ENCODE peak calls at places on chromosomes 6 and 20, in four cellular contexts. I is tibial artery, Q is GM13976, A is tibial nerve. Y is an unnamed sample.

GRCh38 chr6:160424256-160424655 is 76.1 kb downstream of the SLC22A3 start:
- DNase-seq in I (no peak), Q (no peak), A (no peak), Y (no peak)

GRCh38 chr6:157644043-157644810 is 178.8 kb upstream of the SNX9 start:
- DNase-seq in I (peak; percentile 40), Q (no peak), A (no peak), Y (no peak)

GRCh38 chr6:8054276-8054675 is 9.9 kb downstream of the BLOC1S5 start:
- DNase-seq in I (no peak), Q (no peak), A (no peak), Y (no peak)

GRCh38 chr6:139698526-139699182 is 324.2 kb upstream of the CITED2 start:
- DNase-seq in I (peak; percentile 46), Q (no peak), A (peak; percentile 46), Y (no peak)

GRCh38 chr6:42113929-42114636 is 28.3 kb downstream of the C6orf132 start:
- DNase-seq in I (no peak), Q (no peak), A (no peak), Y (no peak)

GRCh38 chr6:133973109-133973971 is 20.3 kb downstream of the TBPL1 start:
- DNase-seq in I (no peak), Q (peak; percentile 54), A (no peak), Y (no peak)

GRCh38 chr6:43983632-43984031 is 143.6 kb downstream of the MRPL14 start:
- DNase-seq in I (peak; percentile 2), Q (no peak), A (no peak), Y (no peak)

GRCh38 chr20:31691646-31692275 is 30.9 kb downstream of the BCL2L1 start:
- DNase-seq in I (no peak), Q (peak; percentile 43), A (no peak), Y (no peak)

GRCh38 chr20:38633577-38634093 is 32.0 kb downstream of the ARHGAP40 start:
- DNase-seq in I (no peak), Q (peak; percentile 85), A (no peak), Y (peak; percentile 74)

GRCh38 chr6:116283191-116283590 is 3.5 kb upstream of the TSPYL1 start:
- DNase-seq in I (no peak), Q (no peak), A (no peak), Y (no peak)

GRCh38 chr6:81086931-81087330 is 665.5 kb downstream of the TENT5A start:
- DNase-seq in I (no peak), Q (no peak), A (no peak), Y (no peak)

GRCh38 chr6:100633096-100633766 is 168.5 kb upstream of the SIM1 start:
- DNase-seq in I (no peak), Q (no peak), A (no peak), Y (no peak)

GRCh38 chr20:60131375-60131774 is 173.2 kb downstream of the CDH26 start:
- DNase-seq in I (peak; percentile 36), Q (no peak), A (no peak), Y (no peak)

GRCh38 chr6:42846505-42846904 is 32.9 kb upstream of the RPL7L1 start:
- DNase-seq in I (no peak), Q (no peak), A (no peak), Y (no peak)

GRCh38 chr20:3654326-3655031 is 8.7 kb downstream of the GFRA4 start:
- DNase-seq in I (no peak), Q (no peak), A (no peak), Y (no peak)

GRCh38 chr6:118371955-118372354 is 176.1 kb upstream of the PLN start:
- DNase-seq in I (no peak), Q (no peak), A (no peak), Y (no peak)

GRCh38 chr20:50380697-50381040 is 129.5 kb upstream of the PTPN1 start:
- DNase-seq in I (no peak), Q (no peak), A (no peak), Y (no peak)

GRCh38 chr6:154923199-154923869 is 71.8 kb upstream of the TIAM2 start:
- DNase-seq in I (no peak), Q (no peak), A (no peak), Y (no peak)

GRCh38 chr6:71537717-71538116 is 249.1 kb downstream of the OGFRL1 start:
- DNase-seq in I (no peak), Q (no peak), A (no peak), Y (no peak)

GRCh38 chr6:143093290-143093689 is 32.6 kb downstream of the AIG1 start:
- DNase-seq in I (no peak), Q (no peak), A (no peak), Y (no peak)

GRCh38 chr6:125513978-125514377 is 212.2 kb upstream of the HDDC2 start:
- DNase-seq in I (no peak), Q (no peak), A (no peak), Y (no peak)

GRCh38 chr6:125524356-125524755 is 222.6 kb upstream of the HDDC2 start:
- DNase-seq in I (no peak), Q (no peak), A (no peak), Y (no peak)

GRCh38 chr6:125516644-125517043 is 214.9 kb upstream of the HDDC2 start:
- DNase-seq in I (no peak), Q (no peak), A (no peak), Y (no peak)

DNA sequence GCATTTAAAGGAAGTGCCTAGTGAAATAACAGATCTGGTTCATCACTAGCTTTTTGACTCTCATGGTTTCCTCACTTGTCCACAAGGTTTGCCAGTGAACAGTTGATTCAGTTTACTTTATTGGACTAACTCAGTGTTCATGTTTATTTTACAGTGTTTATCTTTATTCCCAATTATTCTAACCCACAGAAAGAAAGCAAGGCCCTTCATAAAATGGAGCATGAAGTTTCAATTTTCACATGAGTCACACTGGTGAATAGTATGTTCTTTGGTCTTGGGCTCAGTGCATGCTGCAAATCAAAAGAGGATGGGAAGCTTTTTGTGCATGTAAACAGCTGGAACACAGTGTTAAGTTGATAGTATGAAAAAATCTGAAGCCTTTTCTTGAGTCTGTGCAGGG is 217.6 kb upstream of the HDDC2 start:
- DNase-seq in I (no peak), Q (no peak), A (no peak), Y (no peak)
- TF ChIP-seq CTCF in I (no peak), Q (no peak), A (no peak), Y (no peak)

GRCh38 chr20:21029356-21029755 is 76.8 kb downstream of the LINC00237 start:
- DNase-seq in I (no peak), Q (no peak), A (no peak), Y (no peak)

GRCh38 chr20:21028436-21028835 is 77.7 kb downstream of the LINC00237 start:
- DNase-seq in I (no peak), Q (no peak), A (no peak), Y (no peak)

GRCh38 chr20:21028921-21029320 is 77.2 kb downstream of the LINC00237 start:
- DNase-seq in I (no peak), Q (no peak), A (no peak), Y (no peak)

GRCh38 chr20:21026951-21027350 is 79.2 kb downstream of the LINC00237 start:
- DNase-seq in I (no peak), Q (no peak), A (no peak), Y (no peak)

GRCh38 chr20:21027569-21027968 is 78.6 kb downstream of the LINC00237 start:
- DNase-seq in I (no peak), Q (no peak), A (no peak), Y (peak; percentile 42)
- TF ChIP-seq CTCF in I (no peak), Q (no peak), A (no peak), Y (peak; percentile 37)

DNA sequence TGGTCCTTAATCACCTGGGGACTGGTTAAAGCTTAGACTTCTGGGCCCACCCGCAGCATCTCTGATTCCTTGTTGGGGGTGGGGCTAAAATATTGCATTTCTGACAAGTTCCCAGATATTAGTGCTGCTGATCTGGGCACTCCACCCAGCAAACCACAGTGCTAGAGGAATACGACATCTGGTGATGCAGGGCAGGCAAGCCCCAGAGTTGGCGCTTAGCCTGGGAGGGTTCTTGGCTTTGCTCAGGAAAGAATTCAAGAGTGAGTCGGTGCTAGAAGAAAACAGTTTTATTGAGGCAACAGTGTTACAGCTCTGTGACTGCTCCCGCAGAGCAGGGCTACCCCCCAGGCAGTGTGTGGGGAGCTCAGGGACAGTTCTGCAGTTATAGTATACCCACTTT is 210.7 kb downstream of the TFAP2C start:
- DNase-seq in I (no peak), Q (no peak), A (no peak), Y (no peak)
- TF ChIP-seq CTCF in I (no peak), Q (no peak), A (no peak), Y (no peak)

GRCh38 chr6:98846021-98846380 is 11.6 kb downstream of the POU3F2 start:
- DNase-seq in I (no peak), Q (no peak), A (no peak), Y (no peak)

GRCh38 chr6:98845201-98846020 is 11.0 kb downstream of the POU3F2 start:
- DNase-seq in I (peak; percentile 69), Q (peak; percentile 77), A (peak; percentile 71), Y (peak; percentile 92)

GRCh38 chr6:98848539-98849210 is 14.3 kb downstream of the POU3F2 start:
- DNase-seq in I (no peak), Q (no peak), A (no peak), Y (no peak)

GRCh38 chr6:98847392-98847766 is 13.0 kb downstream of the POU3F2 start:
- DNase-seq in I (no peak), Q (no peak), A (no peak), Y (peak; percentile 17)

GRCh38 chr6:98847767-98848538 is 13.6 kb downstream of the POU3F2 start:
- DNase-seq in I (no peak), Q (peak; percentile 56), A (no peak), Y (peak; percentile 38)
- TF ChIP-seq CTCF in I (no peak), Q (no peak), A (no peak), Y (no peak)

DNA sequence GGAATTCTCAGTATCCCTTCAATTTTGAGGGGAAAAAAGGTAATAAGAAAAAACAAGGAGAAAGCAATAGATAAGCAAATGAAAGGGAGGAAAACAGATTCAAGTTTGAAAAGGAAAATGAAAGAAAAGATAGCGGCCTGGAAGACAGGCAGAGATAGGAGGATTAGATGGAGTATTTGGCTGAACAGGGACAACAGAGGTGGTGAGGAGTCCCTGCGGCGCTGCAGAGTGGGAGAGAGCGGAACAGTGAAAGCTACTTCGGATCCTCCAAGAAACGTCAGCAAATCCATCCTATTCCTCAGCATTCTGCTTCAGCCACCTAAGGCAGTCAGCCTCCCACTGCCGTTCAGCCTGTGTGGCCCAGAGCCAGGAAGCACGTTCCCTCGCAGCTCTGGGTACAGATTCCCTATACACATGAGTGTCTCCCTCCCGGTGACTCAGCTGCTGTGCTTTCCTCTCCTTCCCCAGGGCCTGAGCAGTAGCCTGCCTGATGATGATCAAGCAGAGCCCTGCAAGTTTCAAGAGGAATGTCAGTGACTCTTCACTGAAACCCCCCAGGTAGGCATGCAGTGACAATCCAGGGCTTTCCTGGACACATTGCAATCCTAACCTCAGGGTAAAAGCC is 43.4 kb upstream of the CDYL start:
- DNase-seq in I (peak; percentile 27), Q (no peak), A (peak; percentile 9), Y (peak; percentile 41)
- TF ChIP-seq CTCF in I (no peak), Q (no peak), A (no peak), Y (no peak)

GRCh38 chr20:16695633-16696032 is 34.2 kb upstream of the SNRPB2 start:
- DNase-seq in I (no peak), Q (no peak), A (no peak), Y (no peak)

GRCh38 chr20:16701296-16701695 is 28.5 kb upstream of the SNRPB2 start:
- DNase-seq in I (no peak), Q (no peak), A (no peak), Y (no peak)

GRCh38 chr20:16703570-16703969 is 26.3 kb upstream of the SNRPB2 start:
- DNase-seq in I (no peak), Q (no peak), A (no peak), Y (no peak)

GRCh38 chr20:16694176-16694575 is 35.6 kb upstream of the SNRPB2 start:
- DNase-seq in I (no peak), Q (no peak), A (no peak), Y (no peak)

GRCh38 chr20:16699287-16699686 is 30.5 kb upstream of the SNRPB2 start:
- DNase-seq in I (no peak), Q (no peak), A (no peak), Y (peak; percentile 17)
- TF ChIP-seq CTCF in I (no peak), Q (no peak), A (no peak), Y (no peak)

GRCh38 chr6:122726649-122727048 is 52.9 kb upstream of the FABP7 start:
- DNase-seq in I (no peak), Q (no peak), A (no peak), Y (no peak)
- TF ChIP-seq CTCF in I (peak; percentile 13), Q (peak; percentile 8), A (no peak), Y (peak; percentile 68)

Y was measured in glutamatergic neuron.